ENCODE peak calls at places on chromosomes 4 and X, in five cellular contexts. Q is bronchial epithelial cell, Y is skeletal muscle cell, T is neural progenitor cell, F is iPS DF 6.9. H is an unnamed sample.

GRCh38 chr4:111855308-111855707 is 289.9 kb upstream of the FAM241A start:
- DNase-seq in Q (no peak), Y (no peak), T (no peak), F (no peak), H (no peak)

GRCh38 chrX:3549442-3549875 is 164.0 kb downstream of the PRKX start:
- DNase-seq in Q (peak), Y (no peak), T (peak), F (no peak), H (peak)

GRCh38 chrX:136835761-136836160 is 44.8 kb downstream of the RBMX start:
- DNase-seq in Q (no peak), Y (no peak), T (no peak), F (no peak), H (no peak)

GRCh38 chrX:68989865-68990606 is 161.2 kb downstream of the EFNB1 start:
- DNase-seq in Q (no peak), Y (peak), T (peak), F (peak), H (peak)

GRCh38 chr4:74930166-74930565 is 2.8 kb upstream of the PARM1 start:
- DNase-seq in Q (no peak), Y (no peak), T (no peak), F (no peak), H (no peak)

GRCh38 chr4:170423137-170423536 is 333.4 kb upstream of the AADAT start:
- DNase-seq in Q (peak), Y (peak), T (no peak), F (no peak), H (peak)

GRCh38 chrX:39854772-39855747 is 242.7 kb downstream of the BCOR start:
- DNase-seq in Q (no peak), Y (no peak), T (no peak), F (no peak), H (no peak)

GRCh38 chrX:147899715-147900114 is 12.0 kb upstream of the FMR1 start:
- DNase-seq in Q (peak), Y (no peak), T (no peak), F (no peak), H (no peak)

GRCh38 chr4:89161841-89162240 is 50.5 kb downstream of the TIGD2 start:
- DNase-seq in Q (peak), Y (peak), T (no peak), F (no peak), H (no peak)

GRCh38 chr4:140083320-140083719 is 70.7 kb downstream of the MAML3 start:
- DNase-seq in Q (no peak), Y (no peak), T (no peak), F (no peak), H (no peak)

GRCh38 chrX:47513697-47514085 is 30.7 kb upstream of the ZNF41 start:
- DNase-seq in Q (no peak), Y (no peak), T (no peak), F (no peak), H (no peak)

GRCh38 chr4:26412381-26413372 is 77.6 kb downstream of the CCKAR start:
- DNase-seq in Q (no peak), Y (no peak), T (peak), F (no peak), H (no peak)

GRCh38 chrX:66039916-66040315 is at the start of gene VSIG4:
- DNase-seq in Q (no peak), Y (no peak), T (no peak), F (no peak), H (no peak)

GRCh38 chr4:5034206-5034605 is 14.9 kb upstream of the CYTL1 start:
- DNase-seq in Q (no peak), Y (no peak), T (no peak), F (no peak), H (no peak)

GRCh38 chrX:115560211-115560977 is 580 bp upstream of the PLS3 start:
- DNase-seq in Q (peak), Y (no peak), T (no peak), F (no peak), H (peak)

GRCh38 chr4:53459548-53459947 is 82.1 kb downstream of the FIP1L1 start:
- DNase-seq in Q (peak), Y (no peak), T (no peak), F (no peak), H (peak)

GRCh38 chrX:93422693-93423092 is 250.7 kb downstream of the NAP1L3 start:
- DNase-seq in Q (peak), Y (no peak), T (peak), F (peak), H (peak)

GRCh38 chrX:110614596-110614995 is 181.0 kb downstream of the CHRDL1 start:
- DNase-seq in Q (no peak), Y (no peak), T (no peak), F (no peak), H (no peak)

GRCh38 chr4:169840554-169840953 is 82.8 kb upstream of the HPF1 start:
- DNase-seq in Q (no peak), Y (no peak), T (no peak), F (no peak), H (no peak)

GRCh38 chrX:64394874-64395567 is at the start of gene MTMR8:
- DNase-seq in Q (peak), Y (no peak), T (peak), F (peak), H (peak)

GRCh38 chrX:37906357-37906756 is 59.0 kb upstream of the DYNLT3 start:
- DNase-seq in Q (no peak), Y (no peak), T (no peak), F (no peak), H (no peak)
- H3K4me3 ChIP-seq in Q (no peak), Y (peak), T (peak), F (peak), H (peak)

GRCh38 chr4:1172971-1173757 is 781 bp upstream of the SPON2 start:
- DNase-seq in Q (no peak), Y (peak), T (peak), F (no peak), H (peak)
- H3K4me3 ChIP-seq in Q (no peak), Y (peak), T (no peak), F (no peak), H (no peak)

GRCh38 chr4:128283071-128283470 is 4.5 kb downstream of the PGRMC2 start:
- DNase-seq in Q (no peak), Y (no peak), T (no peak), F (no peak), H (no peak)

GRCh38 chr4:128285085-128286023 is 2.3 kb downstream of the PGRMC2 start:
- DNase-seq in Q (no peak), Y (no peak), T (no peak), F (no peak), H (peak)

GRCh38 chr4:128286474-128287158 is 997 bp downstream of the PGRMC2 start:
- DNase-seq in Q (peak), Y (no peak), T (peak), F (no peak), H (peak)

GRCh38 chr4:128282516-128282915 is 5.1 kb downstream of the PGRMC2 start:
- DNase-seq in Q (no peak), Y (no peak), T (no peak), F (no peak), H (no peak)

DNA sequence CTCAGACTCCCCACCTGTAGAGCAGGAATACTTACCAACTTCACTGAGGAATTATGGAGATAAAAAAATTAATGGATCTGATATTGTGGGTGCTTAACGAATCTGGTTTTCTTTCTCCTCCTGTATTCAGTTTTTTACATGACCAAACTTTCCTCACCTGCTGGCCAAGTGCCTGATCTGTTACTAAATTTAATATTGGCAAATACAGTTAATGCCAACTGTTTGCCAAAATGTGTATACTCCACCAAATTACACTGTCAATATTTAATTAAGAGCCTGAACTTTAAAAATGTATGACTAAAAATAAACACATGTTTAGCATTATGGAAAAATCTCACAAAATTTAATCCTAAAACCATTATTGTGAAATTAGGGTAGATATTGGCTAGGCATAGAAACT is 3.3 kb downstream of the PGRMC2 start:
- DNase-seq in Q (no peak), Y (no peak), T (no peak), F (no peak), H (no peak)
- H3K4me3 ChIP-seq in Q (no peak), Y (no peak), T (peak), F (no peak), H (peak)

GRCh38 chr4:143390764-143391163 is 54.1 kb downstream of the GAB1 start:
- DNase-seq in Q (no peak), Y (no peak), T (no peak), F (no peak), H (no peak)

GRCh38 chr4:143386812-143387211 is 50.1 kb downstream of the GAB1 start:
- DNase-seq in Q (no peak), Y (no peak), T (no peak), F (no peak), H (peak)

GRCh38 chr4:143391895-143392294 is 55.2 kb downstream of the GAB1 start:
- DNase-seq in Q (no peak), Y (no peak), T (no peak), F (no peak), H (peak)

GRCh38 chr4:143391261-143391660 is 54.6 kb downstream of the GAB1 start:
- DNase-seq in Q (no peak), Y (no peak), T (peak), F (no peak), H (no peak)

GRCh38 chr4:143389543-143390195 is 53.0 kb downstream of the GAB1 start:
- DNase-seq in Q (peak), Y (no peak), T (no peak), F (no peak), H (no peak)
- H3K4me3 ChIP-seq in Q (no peak), Y (no peak), T (no peak), F (no peak), H (no peak)

GRCh38 chr4:108622828-108623227 is 2.5 kb downstream of the RPL34 start:
- DNase-seq in Q (no peak), Y (no peak), T (no peak), F (no peak), H (no peak)
- H3K4me3 ChIP-seq in Q (no peak), Y (no peak), T (peak), F (no peak), H (no peak)

DNA sequence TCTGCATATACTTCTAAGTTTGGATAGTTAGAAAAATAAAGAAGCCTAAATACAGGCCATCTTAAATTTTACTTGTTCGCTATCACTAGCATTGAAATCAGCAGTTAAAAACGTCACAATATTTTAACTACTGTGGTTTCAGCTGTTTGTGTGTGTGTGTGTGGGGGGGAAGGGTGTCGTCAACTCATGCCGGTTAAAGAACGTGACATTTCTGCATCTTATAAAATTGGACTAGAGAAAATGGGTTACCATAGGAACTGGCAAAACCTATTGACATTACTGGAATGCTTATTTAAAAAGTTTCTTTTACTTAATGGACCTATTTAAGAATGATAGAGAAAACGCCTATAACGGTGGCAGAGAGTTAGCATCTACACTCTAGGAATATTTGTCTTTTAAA is 1.2 kb upstream of the CNKSR2 start:
- DNase-seq in Q (no peak), Y (no peak), T (no peak), F (no peak), H (no peak)
- H3K4me3 ChIP-seq in Q (no peak), Y (no peak), T (peak), F (no peak), H (no peak)

GRCh38 chr4:100177126-100177525 is 13.1 kb downstream of the DDIT4L start:
- DNase-seq in Q (no peak), Y (peak), T (no peak), F (no peak), H (no peak)
- H3K4me3 ChIP-seq in Q (no peak), Y (no peak), T (no peak), F (no peak), H (no peak)

GRCh38 chr4:22514001-22514400 is 1.9 kb downstream of the ADGRA3 start:
- DNase-seq in Q (no peak), Y (no peak), T (no peak), F (no peak), H (peak)
- H3K4me3 ChIP-seq in Q (peak), Y (peak), T (peak), F (no peak), H (peak)

DNA sequence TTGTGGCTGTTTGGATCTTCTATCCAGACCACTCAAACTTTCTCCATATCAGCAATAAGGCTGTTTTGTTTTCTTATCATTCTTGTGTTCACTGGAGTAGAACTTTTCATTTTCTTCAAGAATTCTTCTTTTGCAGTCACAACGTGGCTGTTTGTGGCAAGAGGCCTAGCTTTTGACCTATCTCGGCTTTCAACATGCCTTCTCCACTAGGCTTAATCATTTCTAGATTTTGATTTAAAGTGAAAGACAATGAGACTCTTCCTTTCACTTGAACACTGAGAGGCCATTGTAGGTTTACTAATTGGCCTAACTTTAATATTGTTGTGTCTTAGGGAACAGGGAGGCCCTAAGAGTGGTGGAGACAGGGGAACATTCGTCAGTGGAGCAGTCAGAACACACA is 19.1 kb downstream of the FGF2 start:
- DNase-seq in Q (no peak), Y (no peak), T (no peak), F (no peak), H (no peak)
- H3K4me3 ChIP-seq in Q (no peak), Y (no peak), T (no peak), F (no peak), H (no peak)

GRCh38 chrX:135383249-135383648 is 38.5 kb upstream of the SMIM10L2A start:
- DNase-seq in Q (no peak), Y (no peak), T (no peak), F (no peak), H (no peak)
- H3K4me3 ChIP-seq in Q (no peak), Y (no peak), T (no peak), F (no peak), H (no peak)

H was measured in fibroblast of pulmonary artery.